ENCODE peak calls at places on chromosomes 7 and 10, in six cellular contexts. U is stimulated activated naive CD8-positive, alpha-beta T cell treated with anti-CD3 and anti-CD28 coated beads, Interleukin-15, amount 100 ng/mL, for 72 hours; Q is heart left ventricle; H is putamen; E is Kasumi-1; N is naive thymus-derived CD4-positive, alpha-beta T cell. B is an unnamed sample.

GRCh38 chr7:30252885-30253795 is 31.3 kb upstream of the ZNRF2 start:
- DNase-seq in H (peak), N (no peak), U (no peak), Q (peak), E (peak), B (peak)

GRCh38 chr7:116122972-116123595 is 87.3 kb upstream of the TES start:
- DNase-seq in H (peak), E (peak), N (no peak), U (no peak), Q (no peak), B (peak)

GRCh38 chr7:50937727-50938126 is 155.0 kb upstream of the GRB10 start:
- DNase-seq in E (no peak), Q (no peak), H (no peak), N (no peak), U (no peak), B (no peak)

GRCh38 chr10:78549536-78549935 is 515.9 kb downstream of the RPS24 start:
- DNase-seq in Q (no peak), H (no peak), N (no peak), E (no peak), U (no peak), B (no peak)

GRCh38 chr10:74103560-74104248 is 46.9 kb downstream of the AP3M1 start:
- DNase-seq in E (peak), H (no peak), N (no peak), Q (no peak), U (no peak), B (peak)

GRCh38 chr10:17607603-17608332 is 9.4 kb downstream of the HACD1 start:
- DNase-seq in H (peak), Q (no peak), E (peak), U (peak), N (peak), B (peak)

GRCh38 chr10:48735836-48736390 is 51.2 kb downstream of the WDFY4 start:
- DNase-seq in N (no peak), H (no peak), E (no peak), U (no peak), Q (no peak), B (no peak)

GRCh38 chr7:28748934-28749584 is 209.1 kb downstream of the TRIL start:
- DNase-seq in H (no peak), E (peak), U (peak), Q (no peak), N (no peak), B (peak)

GRCh38 chr10:44102726-44103255 is 282.1 kb downstream of the CXCL12 start:
- DNase-seq in H (no peak), N (no peak), Q (no peak), U (no peak), E (no peak), B (no peak)

GRCh38 chr10:88883443-88883799 is 3.4 kb downstream of the STAMBPL1 start:
- DNase-seq in N (no peak), E (no peak), H (no peak), Q (no peak), U (no peak), B (no peak)

GRCh38 chr7:141074162-141074989 is 512 bp downstream of the TMEM178B start:
- DNase-seq in N (peak), H (no peak), Q (no peak), U (peak), E (no peak), B (peak)

GRCh38 chr7:13850185-13850752 is 139.2 kb downstream of the ETV1 start:
- DNase-seq in E (peak), Q (no peak), H (no peak), N (no peak), U (peak), B (peak)

GRCh38 chr7:100583132-100584045 is 2.5 kb downstream of the LRCH4 start:
- DNase-seq in N (peak), E (peak), U (peak), H (peak), Q (peak), B (peak)

B was measured in hepatocyte.